ENCODE peak calls at places on chromosome 7, in six cellular contexts. One of them, this sample, is unnamed.

GRCh38 chr7:6026917-6027316 is 4.3 kb upstream of the ANKRD61 start:
- DNase-seq in HFF-Myc: no peak
- DNase-seq in activated T-helper 2 cell treated with anti-CD3 and anti-CD28 coated beads, Interferon-gamma antibody, Interleukin-2, Interleukin-4, amounts not matched to agents 10 μg/mL and 5 μg/mL and 100 μg/mL, durations not matched to agents 14 hours and 24 hours and 36 hours: no peak
- DNase-seq in Caco-2: no peak
- DNase-seq in Ammon's horn: no peak
- DNase-seq in ureter: no peak
- DNase-seq in this sample: no peak

GRCh38 chr7:137476937-137477336 is 133.4 kb upstream of the PTN start:
- DNase-seq in Ammon's horn: no peak
- DNase-seq in ureter: no peak
- DNase-seq in HFF-Myc: no peak
- DNase-seq in Caco-2: no peak
- DNase-seq in activated T-helper 2 cell treated with anti-CD3 and anti-CD28 coated beads, Interferon-gamma antibody, Interleukin-2, Interleukin-4, amounts not matched to agents 10 μg/mL and 5 μg/mL and 100 μg/mL, durations not matched to agents 14 hours and 24 hours and 36 hours: no peak
- DNase-seq in this sample: no peak

GRCh38 chr7:124907490-124907889 is 22.1 kb downstream of the POT1 start:
- DNase-seq in HFF-Myc: no peak
- DNase-seq in ureter: no peak
- DNase-seq in Caco-2: no peak
- DNase-seq in Ammon's horn: no peak
- DNase-seq in activated T-helper 2 cell treated with anti-CD3 and anti-CD28 coated beads, Interferon-gamma antibody, Interleukin-2, Interleukin-4, amounts not matched to agents 10 μg/mL and 5 μg/mL and 100 μg/mL, durations not matched to agents 14 hours and 24 hours and 36 hours: no peak
- DNase-seq in this sample: no peak

GRCh38 chr7:115782716-115783460 is 247.7 kb downstream of the TFEC start:
- DNase-seq in ureter: no peak
- DNase-seq in Caco-2: no peak
- DNase-seq in Ammon's horn: peak; percentile 10
- DNase-seq in HFF-Myc: peak; percentile 80
- DNase-seq in activated T-helper 2 cell treated with anti-CD3 and anti-CD28 coated beads, Interferon-gamma antibody, Interleukin-2, Interleukin-4, amounts not matched to agents 10 μg/mL and 5 μg/mL and 100 μg/mL, durations not matched to agents 14 hours and 24 hours and 36 hours: no peak
- DNase-seq in this sample: no peak

GRCh38 chr7:29734246-29734731 is 72.0 kb upstream of the WIPF3 start:
- DNase-seq in ureter: no peak
- DNase-seq in Ammon's horn: no peak
- DNase-seq in HFF-Myc: no peak
- DNase-seq in activated T-helper 2 cell treated with anti-CD3 and anti-CD28 coated beads, Interferon-gamma antibody, Interleukin-2, Interleukin-4, amounts not matched to agents 10 μg/mL and 5 μg/mL and 100 μg/mL, durations not matched to agents 14 hours and 24 hours and 36 hours: no peak
- DNase-seq in Caco-2: no peak
- DNase-seq in this sample: no peak

GRCh38 chr7:17474724-17475344 is 176.4 kb downstream of the AHR start:
- DNase-seq in ureter: no peak
- DNase-seq in Caco-2: no peak
- DNase-seq in HFF-Myc: no peak
- DNase-seq in Ammon's horn: no peak
- DNase-seq in activated T-helper 2 cell treated with anti-CD3 and anti-CD28 coated beads, Interferon-gamma antibody, Interleukin-2, Interleukin-4, amounts not matched to agents 10 μg/mL and 5 μg/mL and 100 μg/mL, durations not matched to agents 14 hours and 24 hours and 36 hours: no peak
- DNase-seq in this sample: no peak

GRCh38 chr7:149776848-149777407 is 3.5 kb upstream of the ZNF467 start:
- DNase-seq in Ammon's horn: no peak
- DNase-seq in activated T-helper 2 cell treated with anti-CD3 and anti-CD28 coated beads, Interferon-gamma antibody, Interleukin-2, Interleukin-4, amounts not matched to agents 10 μg/mL and 5 μg/mL and 100 μg/mL, durations not matched to agents 14 hours and 24 hours and 36 hours: no peak
- DNase-seq in ureter: no peak
- DNase-seq in HFF-Myc: no peak
- DNase-seq in Caco-2: no peak
- DNase-seq in this sample: no peak

GRCh38 chr7:101186839-101187448 is 6.9 kb upstream of the NAT16 start:
- DNase-seq in activated T-helper 2 cell treated with anti-CD3 and anti-CD28 coated beads, Interferon-gamma antibody, Interleukin-2, Interleukin-4, amounts not matched to agents 10 μg/mL and 5 μg/mL and 100 μg/mL, durations not matched to agents 14 hours and 24 hours and 36 hours: no peak
- DNase-seq in ureter: no peak
- DNase-seq in Caco-2: no peak
- DNase-seq in Ammon's horn: no peak
- DNase-seq in HFF-Myc: no peak
- DNase-seq in this sample: no peak